ENCODE peak calls at places on chromosome 2, in seven cellular contexts. F, V, B, E, A, P and G are unnamed samples.

GRCh38 chr2:136444323-136444722 is 321.0 kb upstream of the THSD7B start:
- DNase-seq in F (peak; percentile 92), V (no peak), B (no peak), E (no peak), A (no peak), P (no peak), G (no peak)

GRCh38 chr2:6471419-6471818 is 394.3 kb downstream of the CMPK2 start:
- DNase-seq in F (no peak), V (no peak), B (no peak), E (no peak), A (no peak), P (no peak), G (peak; percentile 26)

GRCh38 chr2:179536185-179536584 is 271.6 kb upstream of the SESTD1 start:
- DNase-seq in F (no peak), V (peak; percentile 13), B (no peak), E (no peak), A (no peak), P (no peak), G (no peak)

GRCh38 chr2:240839152-240840143 is 19.4 kb upstream of the KIF1A start:
- DNase-seq in F (no peak), V (no peak), B (no peak), E (no peak), A (no peak), P (no peak), G (no peak)

GRCh38 chr2:26687785-26688184 is 4.7 kb upstream of the KCNK3 start:
- DNase-seq in F (no peak), V (no peak), B (no peak), E (no peak), A (no peak), P (no peak), G (no peak)

GRCh38 chr2:66021296-66021695 is 413.6 kb upstream of the MEIS1 start:
- DNase-seq in F (no peak), V (no peak), B (peak; percentile 54), E (no peak), A (no peak), P (no peak), G (no peak)

GRCh38 chr2:27888790-27889189 is 1.4 kb downstream of the RBKS start:
- DNase-seq in F (no peak), V (peak; percentile 86), B (no peak), E (no peak), A (no peak), P (no peak), G (no peak)

GRCh38 chr2:64143154-64144056 is 815 bp downstream of the PELI1 start:
- DNase-seq in F (no peak), V (peak; percentile 25), B (peak; percentile 45), E (no peak), A (peak; percentile 34), P (peak; percentile 52), G (peak; percentile 60)

GRCh38 chr2:6202756-6203155 is 510.6 kb downstream of the SOX11 start:
- DNase-seq in F (no peak), V (no peak), B (peak; percentile 72), E (no peak), A (no peak), P (no peak), G (no peak)

GRCh38 chr2:239267411-239267941 is 133.3 kb downstream of the HDAC4 start:
- DNase-seq in F (no peak), V (peak; percentile 91), B (peak; percentile 75), E (peak; percentile 84), A (peak; percentile 73), P (peak; percentile 65), G (peak; percentile 91)

GRCh38 chr2:178478102-178478441 is 328 bp downstream of the FKBP7 start:
- DNase-seq in F (no peak), V (no peak), B (peak; percentile 15), E (no peak), A (no peak), P (no peak), G (peak; percentile 42)

GRCh38 chr2:240326246-240326645 is 109.2 kb upstream of the GPC1 start:
- DNase-seq in F (no peak), V (no peak), B (peak; percentile 46), E (no peak), A (no peak), P (no peak), G (no peak)

GRCh38 chr2:7736646-7737305 is 819.6 kb downstream of the RNF144A start:
- DNase-seq in F (no peak), V (peak; percentile 71), B (peak; percentile 54), E (no peak), A (no peak), P (no peak), G (peak; percentile 25)

DNA sequence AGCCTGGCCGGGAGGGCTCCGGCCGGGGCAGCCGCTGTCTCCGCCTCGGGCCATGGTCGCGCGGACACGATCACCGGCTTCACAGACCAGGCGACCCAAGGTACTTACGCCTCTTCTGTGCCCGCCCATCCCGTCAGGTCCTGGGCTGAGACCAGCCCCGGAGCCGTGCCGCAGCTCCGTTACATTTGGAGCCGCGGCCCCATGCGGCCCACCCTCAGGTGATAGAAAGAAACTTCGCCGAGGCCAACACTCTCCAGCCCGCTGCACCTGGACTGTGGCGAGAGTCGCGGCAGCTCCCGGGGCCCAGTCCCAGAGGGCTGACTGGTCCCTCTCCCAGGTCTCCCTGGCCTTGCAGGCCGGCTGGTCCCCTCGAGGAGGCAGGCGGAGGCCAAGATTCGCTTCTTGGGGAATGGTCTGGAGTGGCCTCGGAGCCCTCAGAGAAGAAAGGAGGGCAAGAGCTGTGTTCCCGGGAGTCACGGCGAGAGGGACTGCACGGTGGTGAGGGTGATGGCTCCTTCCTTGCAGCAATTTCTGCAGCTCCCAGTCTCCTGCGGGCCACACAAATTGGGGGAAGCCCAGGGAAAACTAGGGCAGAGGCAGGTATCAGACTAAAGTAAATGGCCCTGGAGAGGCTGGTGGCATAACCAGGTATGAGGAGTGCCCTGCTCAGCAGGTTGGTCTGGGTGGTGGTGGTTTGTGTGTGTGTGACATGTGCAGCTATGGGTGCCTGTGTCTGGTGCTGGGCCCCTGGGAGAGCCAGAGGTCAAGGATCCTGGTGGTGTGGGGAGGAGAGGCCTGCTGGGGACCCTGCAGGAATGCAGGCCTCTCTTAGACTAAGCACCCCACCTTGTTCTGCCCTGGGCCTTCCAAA is 822 bp downstream of the GDF7 start:
- DNase-seq in F (no peak), V (no peak), B (peak; percentile 33), E (no peak), A (no peak), P (no peak), G (no peak)
- H3K4me3 ChIP-seq in F (peak overlapping the region; percentile 56), V (peak overlapping the region; percentile 38), B (peak overlapping the region; percentile 28), E (peak overlapping the region; percentile 10), A (peak overlapping the region; percentile 53), P (peak overlapping the region; percentile 55), G (no peak overlapping the region)

GRCh38 chr2:219731173-219731572 is 103.7 kb downstream of the SLC4A3 start:
- DNase-seq in F (peak; percentile 57), V (no peak), B (peak; percentile 85), E (no peak), A (no peak), P (no peak), G (no peak)
- TF ChIP-seq CTCF in F (no peak), V (no peak), B (no peak), E (no peak), A (no peak), P (no peak), G (no peak)

GRCh38 chr2:19810637-19811036 is 91.1 kb downstream of the TTC32 start:
- DNase-seq in F (peak; percentile 75), V (peak; percentile 55), B (no peak), E (peak; percentile 26), A (no peak), P (peak; percentile 31), G (no peak)

GRCh38 chr2:19809206-19809605 is 92.6 kb downstream of the TTC32 start:
- DNase-seq in F (peak; percentile 81), V (no peak), B (no peak), E (no peak), A (no peak), P (no peak), G (no peak)

GRCh38 chr2:19811186-19811585 is 90.6 kb downstream of the TTC32 start:
- DNase-seq in F (peak; percentile 85), V (no peak), B (no peak), E (no peak), A (no peak), P (no peak), G (no peak)

GRCh38 chr2:19812166-19812565 is 89.6 kb downstream of the TTC32 start:
- DNase-seq in F (peak; percentile 31), V (peak; percentile 45), B (no peak), E (peak; percentile 24), A (no peak), P (no peak), G (no peak)

GRCh38 chr2:19810148-19810547 is 91.6 kb downstream of the TTC32 start:
- DNase-seq in F (peak; percentile 80), V (no peak), B (no peak), E (no peak), A (no peak), P (no peak), G (no peak)
- H3K4me3 ChIP-seq in F (no peak overlapping the region), V (no peak overlapping the region), B (no peak overlapping the region), E (no peak overlapping the region), A (no peak overlapping the region), P (no peak overlapping the region), G (no peak overlapping the region)

DNA sequence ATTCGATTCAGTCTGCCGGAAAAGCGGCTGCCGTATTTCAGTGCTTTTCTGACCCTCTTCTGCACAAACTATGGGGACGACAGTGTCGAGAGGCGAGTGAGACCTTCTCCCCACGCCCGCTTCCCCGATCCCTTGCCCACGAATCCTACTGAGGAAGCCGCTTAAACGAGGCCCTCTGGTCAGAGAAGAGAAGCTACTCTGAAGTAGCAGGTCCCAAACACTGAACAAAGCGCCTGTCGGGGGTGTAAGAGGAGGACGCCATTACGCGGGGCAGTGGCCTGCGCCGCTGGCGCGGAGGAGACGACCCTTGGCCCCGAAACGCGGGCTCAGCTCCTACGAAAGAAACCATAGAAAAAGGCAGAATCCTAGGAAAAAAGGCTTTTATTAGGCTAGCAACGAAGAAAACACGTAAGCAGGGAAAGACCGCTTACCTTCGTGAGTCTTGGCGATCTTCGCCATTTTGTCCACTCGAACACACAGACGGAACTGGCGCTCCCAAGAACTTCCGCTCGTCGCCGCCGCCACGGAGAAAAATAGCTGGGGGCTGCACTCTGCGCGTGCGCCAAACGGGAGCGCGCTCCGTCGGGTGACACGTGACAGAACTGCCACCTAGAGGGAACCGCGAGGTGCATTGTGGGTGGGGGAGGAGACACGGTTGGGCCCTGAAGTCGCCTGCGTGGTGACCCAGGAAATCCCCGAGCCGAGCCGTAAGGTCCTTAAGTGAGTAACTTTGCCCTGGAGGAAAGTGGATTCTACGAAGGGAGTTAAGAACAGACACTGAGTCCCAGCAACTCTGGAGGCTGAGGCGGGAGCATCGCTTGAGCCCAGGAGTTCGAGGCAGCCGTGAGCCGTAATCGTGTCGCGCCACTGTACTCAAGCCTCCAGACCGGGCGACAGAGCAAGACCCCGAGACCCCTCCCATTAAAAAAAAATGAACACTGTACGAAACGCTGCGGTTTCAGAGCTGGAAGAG is at the start of gene SF3B1:
- DNase-seq in F (peak; percentile 99), V (peak; percentile 97), B (peak; percentile 99), E (peak; percentile 99), A (peak; percentile 100), P (peak; percentile 99), G (peak; percentile 99)
- TF ChIP-seq CTCF in F (peak; percentile 25), V (no peak), B (no peak), E (no peak), A (no peak), P (no peak), G (no peak)

GRCh38 chr2:190467575-190468083 is 59.5 kb downstream of the MFSD6 start:
- DNase-seq in F (no peak), V (peak; percentile 52), B (peak; percentile 25), E (no peak), A (no peak), P (no peak), G (peak; percentile 30)
- H3K4me3 ChIP-seq in F (peak overlapping the region; percentile 5), V (no peak overlapping the region), B (no peak overlapping the region), E (no peak overlapping the region), A (no peak overlapping the region), P (no peak overlapping the region), G (peak overlapping the region; percentile 8)

GRCh38 chr2:206442516-206442853 is 847 bp upstream of the ADAM23 start:
- DNase-seq in F (no peak), V (no peak), B (no peak), E (no peak), A (no peak), P (no peak), G (no peak)
- TF ChIP-seq CTCF in F (no peak), V (no peak), B (no peak), E (no peak), A (no peak), P (no peak), G (no peak)